ENCODE peak calls at places on chromosomes 1 and 21, in six cellular contexts. One of them, this sample, is unnamed.

GRCh38 chr1:193070942-193071341 is 11.5 kb downstream of the RO60 start:
- DNase-seq in endothelial cell: no peak
- DNase-seq in effector memory CD8-positive, alpha-beta T cell: no peak
- DNase-seq in hepatic stellate cell: no peak
- DNase-seq in HFFc6: no peak
- DNase-seq in bronchial epithelial cell: no peak
- DNase-seq in this sample: peak; percentile 21

GRCh38 chr1:86155061-86155806 is 1.3 kb downstream of the COL24A1 start:
- DNase-seq in HFFc6: no peak
- DNase-seq in hepatic stellate cell: peak; percentile 31
- DNase-seq in bronchial epithelial cell: no peak
- DNase-seq in endothelial cell: peak; percentile 28
- DNase-seq in effector memory CD8-positive, alpha-beta T cell: no peak
- DNase-seq in this sample: no peak

GRCh38 chr1:30788580-30789387 is 31.2 kb upstream of the LAPTM5 start:
- DNase-seq in HFFc6: no peak
- DNase-seq in bronchial epithelial cell: no peak
- DNase-seq in endothelial cell: no peak
- DNase-seq in effector memory CD8-positive, alpha-beta T cell: no peak
- DNase-seq in hepatic stellate cell: no peak
- DNase-seq in this sample: no peak

GRCh38 chr1:69167876-69168275 is 399.8 kb upstream of the LRRC7 start:
- DNase-seq in bronchial epithelial cell: no peak
- DNase-seq in hepatic stellate cell: no peak
- DNase-seq in endothelial cell: no peak
- DNase-seq in HFFc6: no peak
- DNase-seq in effector memory CD8-positive, alpha-beta T cell: no peak
- DNase-seq in this sample: peak; percentile 30

GRCh38 chr21:38506606-38507331 is 8.5 kb upstream of the ERG start:
- DNase-seq in effector memory CD8-positive, alpha-beta T cell: no peak
- DNase-seq in bronchial epithelial cell: no peak
- DNase-seq in hepatic stellate cell: no peak
- DNase-seq in HFFc6: no peak
- DNase-seq in endothelial cell: no peak
- DNase-seq in this sample: no peak

GRCh38 chr1:21251773-21252471 is 38.3 kb downstream of the ECE1 start:
- DNase-seq in endothelial cell: no peak
- DNase-seq in bronchial epithelial cell: peak; percentile 93
- DNase-seq in HFFc6: peak; percentile 97
- DNase-seq in effector memory CD8-positive, alpha-beta T cell: no peak
- DNase-seq in hepatic stellate cell: peak; percentile 94
- DNase-seq in this sample: peak; percentile 92

GRCh38 chr1:8790478-8790877 is 27.0 kb downstream of the RERE start:
- DNase-seq in hepatic stellate cell: no peak
- DNase-seq in HFFc6: no peak
- DNase-seq in effector memory CD8-positive, alpha-beta T cell: no peak
- DNase-seq in endothelial cell: no peak
- DNase-seq in bronchial epithelial cell: no peak
- DNase-seq in this sample: no peak

GRCh38 chr21:15422761-15423160 is 307.0 kb upstream of the USP25 start:
- DNase-seq in hepatic stellate cell: no peak
- DNase-seq in HFFc6: no peak
- DNase-seq in effector memory CD8-positive, alpha-beta T cell: no peak
- DNase-seq in endothelial cell: no peak
- DNase-seq in bronchial epithelial cell: peak; percentile 96
- DNase-seq in this sample: peak; percentile 72

GRCh38 chr1:94284481-94284880 is 47.1 kb upstream of the ARHGAP29 start:
- DNase-seq in bronchial epithelial cell: no peak
- DNase-seq in effector memory CD8-positive, alpha-beta T cell: no peak
- DNase-seq in HFFc6: no peak
- DNase-seq in hepatic stellate cell: no peak
- DNase-seq in endothelial cell: no peak
- DNase-seq in this sample: no peak

GRCh38 chr1:98761238-98761637 is 99.7 kb downstream of the SNX7 start:
- DNase-seq in HFFc6: no peak
- DNase-seq in bronchial epithelial cell: peak; percentile 5
- DNase-seq in hepatic stellate cell: no peak
- DNase-seq in endothelial cell: peak; percentile 14
- DNase-seq in effector memory CD8-positive, alpha-beta T cell: no peak
- DNase-seq in this sample: no peak

GRCh38 chr1:68228833-68229232 is 3.5 kb downstream of the WLS start:
- DNase-seq in bronchial epithelial cell: no peak
- DNase-seq in endothelial cell: no peak
- DNase-seq in effector memory CD8-positive, alpha-beta T cell: no peak
- DNase-seq in hepatic stellate cell: no peak
- DNase-seq in HFFc6: no peak
- DNase-seq in this sample: no peak

GRCh38 chr1:90200637-90201235 is 205.8 kb downstream of the ZNF326 start:
- DNase-seq in hepatic stellate cell: no peak
- DNase-seq in HFFc6: no peak
- DNase-seq in endothelial cell: no peak
- DNase-seq in effector memory CD8-positive, alpha-beta T cell: no peak
- DNase-seq in bronchial epithelial cell: no peak
- DNase-seq in this sample: no peak

GRCh38 chr1:5901841-5902240 is 90.4 kb downstream of the NPHP4 start:
- DNase-seq in effector memory CD8-positive, alpha-beta T cell: no peak
- DNase-seq in HFFc6: no peak
- DNase-seq in hepatic stellate cell: no peak
- DNase-seq in bronchial epithelial cell: no peak
- DNase-seq in endothelial cell: no peak
- DNase-seq in this sample: no peak

GRCh38 chr1:67708606-67709005 is 23.6 kb downstream of the GADD45A start:
- DNase-seq in HFFc6: no peak
- DNase-seq in bronchial epithelial cell: no peak
- DNase-seq in endothelial cell: no peak
- DNase-seq in effector memory CD8-positive, alpha-beta T cell: no peak
- DNase-seq in hepatic stellate cell: no peak
- DNase-seq in this sample: peak; percentile 82

GRCh38 chr1:238562376-238562775 is 671.7 kb upstream of the ZP4 start:
- DNase-seq in HFFc6: no peak
- DNase-seq in endothelial cell: no peak
- DNase-seq in bronchial epithelial cell: peak; percentile 12
- DNase-seq in effector memory CD8-positive, alpha-beta T cell: no peak
- DNase-seq in hepatic stellate cell: no peak
- DNase-seq in this sample: no peak

GRCh38 chr21:41000838-41001237 is 153.9 kb upstream of the DSCAM start:
- DNase-seq in bronchial epithelial cell: no peak
- DNase-seq in endothelial cell: no peak
- DNase-seq in hepatic stellate cell: no peak
- DNase-seq in effector memory CD8-positive, alpha-beta T cell: no peak
- DNase-seq in HFFc6: no peak
- DNase-seq in this sample: no peak

GRCh38 chr1:246695136-246695535 is 29.1 kb upstream of the SCCPDH start:
- DNase-seq in HFFc6: peak; percentile 28
- DNase-seq in hepatic stellate cell: no peak
- DNase-seq in effector memory CD8-positive, alpha-beta T cell: no peak
- DNase-seq in endothelial cell: no peak
- DNase-seq in bronchial epithelial cell: peak; percentile 73
- DNase-seq in this sample: no peak

GRCh38 chr1:176494436-176494835 is 31.5 kb downstream of the PAPPA2 start:
- DNase-seq in effector memory CD8-positive, alpha-beta T cell: no peak
- DNase-seq in bronchial epithelial cell: no peak
- DNase-seq in HFFc6: no peak
- DNase-seq in hepatic stellate cell: no peak
- DNase-seq in endothelial cell: no peak
- DNase-seq in this sample: no peak

GRCh38 chr1:114128293-114128692 is 25.4 kb downstream of the SYT6 start:
- DNase-seq in hepatic stellate cell: no peak
- DNase-seq in endothelial cell: no peak
- DNase-seq in bronchial epithelial cell: no peak
- DNase-seq in effector memory CD8-positive, alpha-beta T cell: no peak
- DNase-seq in HFFc6: no peak
- DNase-seq in this sample: no peak

GRCh38 chr1:180571832-180572636 is 13.3 kb downstream of the OVAAL start:
- DNase-seq in hepatic stellate cell: no peak
- DNase-seq in HFFc6: peak; percentile 23
- DNase-seq in bronchial epithelial cell: peak; percentile 91
- DNase-seq in endothelial cell: no peak
- DNase-seq in effector memory CD8-positive, alpha-beta T cell: no peak
- DNase-seq in this sample: peak; percentile 50